ENCODE peak calls at places on chromosomes 13 and 19, in seven cellular contexts. One of them, this sample, is unnamed.

GRCh38 chr13:89925107-89925506 is 1422.4 kb upstream of the MIR17HG start:
- DNase-seq in stimulated activated CD4-positive, alpha-beta T cell treated with anti-CD3 and anti-CD28 coated beads, TNF-alpha, amount 100 ng/mL, for 1 hour: no peak
- DNase-seq in stromal cell of bone marrow: no peak
- DNase-seq in omental fat pad: no peak
- DNase-seq in CD8-positive, alpha-beta T cell: no peak
- DNase-seq in WTC11: peak; percentile 28
- DNase-seq in NB4: peak; percentile 38
- DNase-seq in this sample: no peak

GRCh38 chr19:33390120-33390907 is 16.8 kb downstream of the CEBPG start:
- DNase-seq in stimulated activated CD4-positive, alpha-beta T cell treated with anti-CD3 and anti-CD28 coated beads, TNF-alpha, amount 100 ng/mL, for 1 hour: no peak
- DNase-seq in stromal cell of bone marrow: no peak
- DNase-seq in omental fat pad: no peak
- DNase-seq in CD8-positive, alpha-beta T cell: no peak
- DNase-seq in WTC11: no peak
- DNase-seq in NB4: peak; percentile 67
- DNase-seq in this sample: no peak

GRCh38 chr19:38381138-38381537 is 6.7 kb downstream of the GGN start:
- DNase-seq in stimulated activated CD4-positive, alpha-beta T cell treated with anti-CD3 and anti-CD28 coated beads, TNF-alpha, amount 100 ng/mL, for 1 hour: no peak
- DNase-seq in stromal cell of bone marrow: no peak
- DNase-seq in omental fat pad: no peak
- DNase-seq in CD8-positive, alpha-beta T cell: no peak
- DNase-seq in WTC11: no peak
- DNase-seq in NB4: no peak
- DNase-seq in this sample: no peak

GRCh38 chr13:59746291-59746962 is 417.3 kb downstream of the DIAPH3 start:
- DNase-seq in stimulated activated CD4-positive, alpha-beta T cell treated with anti-CD3 and anti-CD28 coated beads, TNF-alpha, amount 100 ng/mL, for 1 hour: no peak
- DNase-seq in stromal cell of bone marrow: peak; percentile 66
- DNase-seq in omental fat pad: no peak
- DNase-seq in CD8-positive, alpha-beta T cell: no peak
- DNase-seq in WTC11: no peak
- DNase-seq in NB4: no peak
- DNase-seq in this sample: no peak

GRCh38 chr13:31115616-31116015 is 46.1 kb downstream of the HSPH1 start:
- DNase-seq in stimulated activated CD4-positive, alpha-beta T cell treated with anti-CD3 and anti-CD28 coated beads, TNF-alpha, amount 100 ng/mL, for 1 hour: no peak
- DNase-seq in stromal cell of bone marrow: no peak
- DNase-seq in omental fat pad: no peak
- DNase-seq in CD8-positive, alpha-beta T cell: no peak
- DNase-seq in WTC11: no peak
- DNase-seq in NB4: no peak
- DNase-seq in this sample: no peak

GRCh38 chr19:13099073-13099999 is 3.3 kb downstream of the LYL1 start:
- DNase-seq in stimulated activated CD4-positive, alpha-beta T cell treated with anti-CD3 and anti-CD28 coated beads, TNF-alpha, amount 100 ng/mL, for 1 hour: peak; percentile 33
- DNase-seq in stromal cell of bone marrow: no peak
- DNase-seq in omental fat pad: no peak
- DNase-seq in CD8-positive, alpha-beta T cell: peak; percentile 80
- DNase-seq in WTC11: peak; percentile 69
- DNase-seq in NB4: peak; percentile 96
- DNase-seq in this sample: peak; percentile 55

GRCh38 chr19:41699231-41699967 is 9.0 kb upstream of the CEACAM5 start:
- DNase-seq in stimulated activated CD4-positive, alpha-beta T cell treated with anti-CD3 and anti-CD28 coated beads, TNF-alpha, amount 100 ng/mL, for 1 hour: no peak
- DNase-seq in stromal cell of bone marrow: no peak
- DNase-seq in omental fat pad: no peak
- DNase-seq in CD8-positive, alpha-beta T cell: no peak
- DNase-seq in WTC11: no peak
- DNase-seq in NB4: no peak
- DNase-seq in this sample: no peak

GRCh38 chr13:36130542-36131214 is 504 bp downstream of the DCLK1 start:
- DNase-seq in stimulated activated CD4-positive, alpha-beta T cell treated with anti-CD3 and anti-CD28 coated beads, TNF-alpha, amount 100 ng/mL, for 1 hour: no peak
- DNase-seq in stromal cell of bone marrow: no peak
- DNase-seq in omental fat pad: no peak
- DNase-seq in CD8-positive, alpha-beta T cell: no peak
- DNase-seq in WTC11: peak; percentile 59
- DNase-seq in NB4: no peak
- DNase-seq in this sample: peak; percentile 86

GRCh38 chr19:8340341-8341096 is 2.5 kb downstream of the KANK3 start:
- DNase-seq in stimulated activated CD4-positive, alpha-beta T cell treated with anti-CD3 and anti-CD28 coated beads, TNF-alpha, amount 100 ng/mL, for 1 hour: no peak
- DNase-seq in stromal cell of bone marrow: no peak
- DNase-seq in omental fat pad: no peak
- DNase-seq in CD8-positive, alpha-beta T cell: no peak
- DNase-seq in WTC11: peak; percentile 39
- DNase-seq in NB4: no peak
- DNase-seq in this sample: no peak

GRCh38 chr19:52981329-52981728 is 18.6 kb upstream of the ZNF816 start:
- DNase-seq in stimulated activated CD4-positive, alpha-beta T cell treated with anti-CD3 and anti-CD28 coated beads, TNF-alpha, amount 100 ng/mL, for 1 hour: no peak
- DNase-seq in stromal cell of bone marrow: no peak
- DNase-seq in omental fat pad: no peak
- DNase-seq in CD8-positive, alpha-beta T cell: no peak
- DNase-seq in WTC11: no peak
- DNase-seq in NB4: no peak
- DNase-seq in this sample: no peak

GRCh38 chr13:78608254-78608704 is 4.9 kb upstream of the POU4F1 start:
- DNase-seq in stimulated activated CD4-positive, alpha-beta T cell treated with anti-CD3 and anti-CD28 coated beads, TNF-alpha, amount 100 ng/mL, for 1 hour: no peak
- DNase-seq in stromal cell of bone marrow: no peak
- DNase-seq in omental fat pad: no peak
- DNase-seq in CD8-positive, alpha-beta T cell: no peak
- DNase-seq in WTC11: peak; percentile 26
- DNase-seq in NB4: no peak
- DNase-seq in this sample: peak; percentile 62

GRCh38 chr19:3443840-3444694 is 36.3 kb downstream of the SMIM24 start:
- DNase-seq in stimulated activated CD4-positive, alpha-beta T cell treated with anti-CD3 and anti-CD28 coated beads, TNF-alpha, amount 100 ng/mL, for 1 hour: no peak
- DNase-seq in stromal cell of bone marrow: no peak
- DNase-seq in omental fat pad: no peak
- DNase-seq in CD8-positive, alpha-beta T cell: no peak
- DNase-seq in WTC11: peak; percentile 61
- DNase-seq in NB4: no peak
- DNase-seq in this sample: peak; percentile 83

GRCh38 chr19:4506449-4507149 is 11.7 kb downstream of the PLIN4 start:
- DNase-seq in stimulated activated CD4-positive, alpha-beta T cell treated with anti-CD3 and anti-CD28 coated beads, TNF-alpha, amount 100 ng/mL, for 1 hour: no peak
- DNase-seq in stromal cell of bone marrow: no peak
- DNase-seq in omental fat pad: no peak
- DNase-seq in CD8-positive, alpha-beta T cell: no peak
- DNase-seq in WTC11: no peak
- DNase-seq in NB4: peak; percentile 73
- DNase-seq in this sample: no peak

GRCh38 chr13:77306458-77306857 is 20.4 kb downstream of the MYCBP2 start:
- DNase-seq in stimulated activated CD4-positive, alpha-beta T cell treated with anti-CD3 and anti-CD28 coated beads, TNF-alpha, amount 100 ng/mL, for 1 hour: no peak
- DNase-seq in stromal cell of bone marrow: no peak
- DNase-seq in omental fat pad: no peak
- DNase-seq in CD8-positive, alpha-beta T cell: no peak
- DNase-seq in WTC11: no peak
- DNase-seq in NB4: no peak
- DNase-seq in this sample: no peak

GRCh38 chr19:52689804-52690394 is 44.9 kb downstream of the ZNF611 start:
- DNase-seq in stimulated activated CD4-positive, alpha-beta T cell treated with anti-CD3 and anti-CD28 coated beads, TNF-alpha, amount 100 ng/mL, for 1 hour: no peak
- DNase-seq in stromal cell of bone marrow: no peak
- DNase-seq in omental fat pad: no peak
- DNase-seq in CD8-positive, alpha-beta T cell: peak; percentile 11
- DNase-seq in WTC11: peak; percentile 62
- DNase-seq in NB4: peak; percentile 45
- DNase-seq in this sample: no peak

GRCh38 chr13:49220035-49220855 is at the start of gene MLNR:
- DNase-seq in stimulated activated CD4-positive, alpha-beta T cell treated with anti-CD3 and anti-CD28 coated beads, TNF-alpha, amount 100 ng/mL, for 1 hour: no peak
- DNase-seq in stromal cell of bone marrow: no peak
- DNase-seq in omental fat pad: no peak
- DNase-seq in CD8-positive, alpha-beta T cell: no peak
- DNase-seq in WTC11: peak; percentile 64
- DNase-seq in NB4: no peak
- DNase-seq in this sample: peak; percentile 75

GRCh38 chr19:18433039-18433691 is 4.8 kb downstream of the ISYNA1 start:
- DNase-seq in stimulated activated CD4-positive, alpha-beta T cell treated with anti-CD3 and anti-CD28 coated beads, TNF-alpha, amount 100 ng/mL, for 1 hour: no peak
- DNase-seq in stromal cell of bone marrow: no peak
- DNase-seq in omental fat pad: no peak
- DNase-seq in CD8-positive, alpha-beta T cell: no peak
- DNase-seq in WTC11: peak; percentile 69
- DNase-seq in NB4: no peak
- DNase-seq in this sample: peak; percentile 81

GRCh38 chr13:32087955-32088747 is 56.6 kb downstream of the FRY start:
- DNase-seq in stimulated activated CD4-positive, alpha-beta T cell treated with anti-CD3 and anti-CD28 coated beads, TNF-alpha, amount 100 ng/mL, for 1 hour: no peak
- DNase-seq in stromal cell of bone marrow: no peak
- DNase-seq in omental fat pad: no peak
- DNase-seq in CD8-positive, alpha-beta T cell: no peak
- DNase-seq in WTC11: no peak
- DNase-seq in NB4: no peak
- DNase-seq in this sample: no peak

GRCh38 chr19:2239771-2240770 is 3.4 kb downstream of the SF3A2 start:
- DNase-seq in stimulated activated CD4-positive, alpha-beta T cell treated with anti-CD3 and anti-CD28 coated beads, TNF-alpha, amount 100 ng/mL, for 1 hour: no peak
- DNase-seq in stromal cell of bone marrow: no peak
- DNase-seq in omental fat pad: no peak
- DNase-seq in CD8-positive, alpha-beta T cell: peak; percentile 35
- DNase-seq in WTC11: no peak
- DNase-seq in NB4: peak; percentile 33
- DNase-seq in this sample: peak; percentile 65

GRCh38 chr13:95121516-95121915 is 179.7 kb downstream of the ABCC4 start:
- DNase-seq in stimulated activated CD4-positive, alpha-beta T cell treated with anti-CD3 and anti-CD28 coated beads, TNF-alpha, amount 100 ng/mL, for 1 hour: no peak
- DNase-seq in stromal cell of bone marrow: no peak
- DNase-seq in omental fat pad: no peak
- DNase-seq in CD8-positive, alpha-beta T cell: no peak
- DNase-seq in WTC11: no peak
- DNase-seq in NB4: no peak
- DNase-seq in this sample: no peak

GRCh38 chr13:110018009-110018408 is 231.6 kb upstream of the IRS2 start:
- DNase-seq in stimulated activated CD4-positive, alpha-beta T cell treated with anti-CD3 and anti-CD28 coated beads, TNF-alpha, amount 100 ng/mL, for 1 hour: no peak
- DNase-seq in stromal cell of bone marrow: no peak
- DNase-seq in omental fat pad: no peak
- DNase-seq in CD8-positive, alpha-beta T cell: no peak
- DNase-seq in WTC11: no peak
- DNase-seq in NB4: no peak
- DNase-seq in this sample: no peak

GRCh38 chr19:5949792-5950305 is 28.1 kb downstream of the RANBP3 start:
- DNase-seq in stimulated activated CD4-positive, alpha-beta T cell treated with anti-CD3 and anti-CD28 coated beads, TNF-alpha, amount 100 ng/mL, for 1 hour: no peak
- DNase-seq in stromal cell of bone marrow: no peak
- DNase-seq in omental fat pad: no peak
- DNase-seq in CD8-positive, alpha-beta T cell: peak; percentile 39
- DNase-seq in WTC11: no peak
- DNase-seq in NB4: no peak
- DNase-seq in this sample: no peak

GRCh38 chr19:19531951-19532805 is 3.5 kb downstream of the YJEFN3 start:
- DNase-seq in stimulated activated CD4-positive, alpha-beta T cell treated with anti-CD3 and anti-CD28 coated beads, TNF-alpha, amount 100 ng/mL, for 1 hour: peak; percentile 55
- DNase-seq in stromal cell of bone marrow: peak; percentile 35
- DNase-seq in omental fat pad: peak; percentile 82
- DNase-seq in CD8-positive, alpha-beta T cell: peak; percentile 85
- DNase-seq in WTC11: peak; percentile 92
- DNase-seq in NB4: peak; percentile 76
- DNase-seq in this sample: peak; percentile 91